ENCODE peak calls at places on chromosomes 16 and 17, in six cellular contexts. M, R, Y, K, Q and A are unnamed samples.
A peak's percentile ranks its signal among the peaks of the same experiment; 100 is the strongest.

GRCh38 chr17:81912441-81913309 is 1.5 kb upstream of the PCYT2 start:
- DNase-seq in M (peak; percentile 71), R (no peak), Y (no peak), K (peak; percentile 90), Q (no peak), A (no peak)

GRCh38 chr16:73095885-73096341 is 48.0 kb upstream of the ZFHX3 start:
- DNase-seq in M (no peak), R (no peak), Y (no peak), K (peak; percentile 3), Q (peak; percentile 52), A (no peak)

GRCh38 chr17:80959330-80960036 is 32.2 kb upstream of the CHMP6 start:
- DNase-seq in M (peak; percentile 98), R (peak; percentile 86), Y (no peak), K (peak; percentile 45), Q (peak; percentile 79), A (no peak)

GRCh38 chr17:79540306-79540705 is 70.5 kb downstream of the RBFOX3 start:
- DNase-seq in M (peak; percentile 45), R (no peak), Y (no peak), K (no peak), Q (no peak), A (no peak)

GRCh38 chr16:22016927-22017326 is 9.0 kb downstream of the MOSMO start:
- DNase-seq in M (no peak), R (no peak), Y (no peak), K (no peak), Q (no peak), A (no peak)

GRCh38 chr17:27038676-27039075 is 255.2 kb upstream of the WSB1 start:
- DNase-seq in M (no peak), R (no peak), Y (no peak), K (peak; percentile 14), Q (no peak), A (peak; percentile 26)

GRCh38 chr17:64780096-64781012 is 118.2 kb upstream of the SMURF2 start:
- DNase-seq in M (no peak), R (peak; percentile 57), Y (no peak), K (peak; percentile 70), Q (no peak), A (no peak)

GRCh38 chr17:68458260-68459029 is 1.1 kb upstream of the WIPI1 start:
- DNase-seq in M (no peak), R (no peak), Y (no peak), K (no peak), Q (no peak), A (no peak)

GRCh38 chr17:66673668-66674276 is 161.1 kb upstream of the CACNG5 start:
- DNase-seq in M (peak; percentile 66), R (no peak), Y (peak; percentile 2), K (peak; percentile 92), Q (peak; percentile 75), A (peak; percentile 53)

GRCh38 chr17:55433029-55433628 is 11.5 kb upstream of the MMD start:
- DNase-seq in M (no peak), R (no peak), Y (no peak), K (peak; percentile 99), Q (no peak), A (no peak)

GRCh38 chr16:68272501-68273209 is 8.3 kb downstream of the SLC7A6 start:
- DNase-seq in M (no peak), R (no peak), Y (no peak), K (no peak), Q (no peak), A (no peak)

GRCh38 chr16:85709766-85710423 is 21.1 kb upstream of the GINS2 start:
- DNase-seq in M (no peak), R (no peak), Y (no peak), K (no peak), Q (no peak), A (no peak)

GRCh38 chr16:68972720-68973119 is 129.4 kb downstream of the TANGO6 start:
- DNase-seq in M (no peak), R (no peak), Y (no peak), K (peak; percentile 51), Q (peak; percentile 79), A (peak; percentile 83)

GRCh38 chr17:80872011-80872929 is 119.4 kb upstream of the CHMP6 start:
- DNase-seq in M (peak; percentile 50), R (peak; percentile 48), Y (no peak), K (no peak), Q (no peak), A (no peak)

GRCh38 chr16:8855051-8855786 is 13.6 kb downstream of the CARHSP1 start:
- DNase-seq in M (peak; percentile 55), R (no peak), Y (no peak), K (no peak), Q (no peak), A (no peak)

GRCh38 chr16:27318399-27319256 is 4.9 kb downstream of the IL4R start:
- DNase-seq in M (peak; percentile 77), R (peak; percentile 53), Y (no peak), K (no peak), Q (peak; percentile 58), A (no peak)

GRCh38 chr16:24950275-24950674 is 64.9 kb downstream of the ARHGAP17 start:
- DNase-seq in M (no peak), R (no peak), Y (no peak), K (peak; percentile 15), Q (peak; percentile 55), A (no peak)

GRCh38 chr17:13337171-13337570 is 264.6 kb downstream of the HS3ST3A1 start:
- DNase-seq in M (no peak), R (no peak), Y (no peak), K (no peak), Q (no peak), A (no peak)

GRCh38 chr16:5385115-5385514 is 287.5 kb upstream of the EEF2KMT start:
- DNase-seq in M (no peak), R (no peak), Y (no peak), K (no peak), Q (no peak), A (no peak)

GRCh38 chr17:17060930-17061329 is 18.7 kb downstream of the MPRIP start:
- DNase-seq in M (peak; percentile 35), R (no peak), Y (no peak), K (no peak), Q (no peak), A (no peak)

GRCh38 chr17:58322581-58323419 is 5.8 kb downstream of the TSPOAP1 start:
- DNase-seq in M (no peak), R (no peak), Y (no peak), K (no peak), Q (no peak), A (no peak)

GRCh38 chr17:49547566-49547965 is 28.1 kb upstream of the NXPH3 start:
- DNase-seq in M (no peak), R (no peak), Y (no peak), K (no peak), Q (no peak), A (no peak)

GRCh38 chr17:41687828-41688640 is 651 bp upstream of the EIF1 start:
- DNase-seq in M (peak; percentile 81), R (peak; percentile 42), Y (no peak), K (peak; percentile 46), Q (peak; percentile 44), A (peak; percentile 76)

GRCh38 chr17:17385502-17385901 is 82.3 kb downstream of the NT5M start:
- DNase-seq in M (no peak), R (peak; percentile 43), Y (no peak), K (no peak), Q (no peak), A (peak; percentile 88)

GRCh38 chr16:79698341-79698753 is 97.8 kb upstream of the MAF start:
- DNase-seq in M (peak; percentile 71), R (peak; percentile 35), Y (no peak), K (no peak), Q (peak; percentile 47), A (no peak)

GRCh38 chr16:73056911-73057310 is 9.0 kb upstream of the ZFHX3 start:
- DNase-seq in M (no peak), R (no peak), Y (no peak), K (peak; percentile 26), Q (peak; percentile 22), A (no peak)

GRCh38 chr16:86396918-86397317 is 113.4 kb upstream of the FOXF1 start:
- DNase-seq in M (peak; percentile 95), R (no peak), Y (no peak), K (peak; percentile 37), Q (peak; percentile 75), A (no peak)

GRCh38 chr17:40068917-40069750 is 6.4 kb downstream of the THRA start:
- DNase-seq in M (peak; percentile 99), R (peak; percentile 91), Y (peak; percentile 53), K (peak; percentile 25), Q (peak; percentile 91), A (peak; percentile 85)
- H3K4me3 ChIP-seq in M (peak overlapping the region; percentile 37), R (peak overlapping the region; percentile 31), Y (peak overlapping the region; percentile 75), K (peak overlapping the region; percentile 43), Q (no peak overlapping the region), A (peak overlapping the region; percentile 25)

DNA sequence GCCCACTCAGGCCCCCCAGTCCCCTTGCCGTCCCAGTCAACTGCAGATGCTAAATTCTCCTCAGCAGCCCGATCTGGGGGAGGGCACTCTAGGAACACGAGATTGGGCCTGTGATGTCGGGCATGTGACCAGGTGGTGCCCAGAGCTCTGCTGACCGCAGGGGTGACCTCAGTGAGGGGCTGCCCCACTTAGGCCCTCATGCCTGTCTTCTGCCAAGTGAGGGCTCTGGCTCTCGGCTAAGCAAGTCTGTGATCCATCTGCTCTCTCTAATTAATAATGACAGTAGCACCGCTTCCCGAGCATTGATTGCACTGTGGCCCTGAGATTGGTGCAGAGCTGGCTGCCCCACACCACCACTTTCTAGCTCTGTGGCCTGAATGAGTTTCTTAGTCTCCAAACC is 138.8 kb downstream of the MRM1 start:
- DNase-seq in M (no peak), R (no peak), Y (no peak), K (no peak), Q (no peak), A (no peak)
- H3K27ac ChIP-seq in M (no peak overlapping the region), R (no peak overlapping the region), Y (no peak overlapping the region), K (no peak overlapping the region), Q (no peak overlapping the region), A (no peak overlapping the region)

GRCh38 chr16:11105038-11105903 is 150.7 kb downstream of the SOCS1 start:
- DNase-seq in M (peak; percentile 79), R (no peak), Y (peak; percentile 84), K (peak; percentile 22), Q (peak; percentile 96), A (no peak)
- H3K4me3 ChIP-seq in M (no peak overlapping the region), R (no peak overlapping the region), Y (peak overlapping the region; percentile 51), K (no peak overlapping the region), Q (no peak overlapping the region), A (no peak overlapping the region)

GRCh38 chr17:47298712-47299111 is 25.0 kb upstream of the EFCAB13 start:
- DNase-seq in M (no peak), R (no peak), Y (no peak), K (no peak), Q (no peak), A (no peak)

GRCh38 chr17:47299239-47299910 is 24.4 kb upstream of the EFCAB13 start:
- DNase-seq in M (no peak), R (no peak), Y (no peak), K (no peak), Q (no peak), A (no peak)

GRCh38 chr17:47301831-47302230 is 21.9 kb upstream of the EFCAB13 start:
- DNase-seq in M (no peak), R (no peak), Y (no peak), K (no peak), Q (no peak), A (no peak)

GRCh38 chr17:47301161-47301560 is 22.6 kb upstream of the EFCAB13 start:
- DNase-seq in M (no peak), R (no peak), Y (no peak), K (no peak), Q (no peak), A (no peak)

DNA sequence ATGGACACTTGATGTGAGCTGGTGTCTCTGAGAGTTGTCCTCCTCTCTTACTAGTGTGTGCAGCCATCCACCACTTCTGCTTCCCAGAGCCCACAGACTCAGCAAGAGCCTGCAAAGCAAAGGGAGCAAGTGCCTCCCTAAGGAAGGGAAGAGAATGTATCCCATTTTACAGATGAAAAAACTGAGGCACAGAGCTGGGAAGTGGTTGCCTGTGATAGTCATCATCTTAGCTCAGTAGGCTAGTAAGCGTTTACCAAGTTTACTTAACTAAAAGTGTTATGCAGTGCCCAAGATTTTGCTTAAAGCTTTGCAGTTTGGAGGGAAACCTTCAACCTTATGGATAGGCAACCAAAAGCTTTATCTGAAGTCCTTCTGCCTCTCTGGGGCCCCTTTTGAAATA is 23.0 kb upstream of the EFCAB13 start:
- DNase-seq in M (no peak), R (no peak), Y (no peak), K (no peak), Q (no peak), A (no peak)
- H3K27ac ChIP-seq in M (no peak overlapping the region), R (no peak overlapping the region), Y (no peak overlapping the region), K (no peak overlapping the region), Q (no peak overlapping the region), A (no peak overlapping the region)